ENCODE peak calls at places on chromosome 22, in four cellular contexts. One of them, this sample, is unnamed.

GRCh38 chr22:41770715-41771452 is 29.6 kb upstream of the CCDC134 start:
- DNase-seq in HL-60: no peak
- DNase-seq in heart left ventricle: no peak
- DNase-seq in cardiac muscle cell: no peak
- DNase-seq in this sample: no peak

GRCh38 chr22:17350292-17350691 is 19.0 kb upstream of the CECR2 start:
- DNase-seq in cardiac muscle cell: no peak
- DNase-seq in heart left ventricle: no peak
- DNase-seq in HL-60: no peak
- DNase-seq in this sample: no peak

GRCh38 chr22:36577019-36577418 is 48.1 kb upstream of the EIF3D start:
- DNase-seq in HL-60: no peak
- DNase-seq in cardiac muscle cell: no peak
- DNase-seq in heart left ventricle: no peak
- DNase-seq in this sample: no peak

GRCh38 chr22:34804588-34804987 is 261.4 kb upstream of the ISX start:
- DNase-seq in heart left ventricle: no peak
- DNase-seq in HL-60: no peak
- DNase-seq in cardiac muscle cell: peak; percentile 53
- DNase-seq in this sample: no peak

GRCh38 chr22:44597616-44598015 is 99.6 kb upstream of the RTL6 start:
- DNase-seq in heart left ventricle: no peak
- DNase-seq in HL-60: no peak
- DNase-seq in cardiac muscle cell: no peak
- DNase-seq in this sample: no peak

GRCh38 chr22:27597703-27598444 is 203.7 kb downstream of the MN1 start:
- DNase-seq in cardiac muscle cell: no peak
- DNase-seq in HL-60: no peak
- DNase-seq in heart left ventricle: no peak
- DNase-seq in this sample: no peak

GRCh38 chr22:33952776-33953175 is 32.5 kb upstream of the LARGE1 start:
- DNase-seq in cardiac muscle cell: no peak
- DNase-seq in heart left ventricle: no peak
- DNase-seq in HL-60: no peak
- DNase-seq in this sample: no peak

GRCh38 chr22:34105461-34106062 is 185.3 kb upstream of the LARGE1 start:
- DNase-seq in cardiac muscle cell: peak; percentile 69
- DNase-seq in HL-60: no peak
- DNase-seq in heart left ventricle: peak; percentile 62
- DNase-seq in this sample: no peak

GRCh38 chr22:23177197-23177596 is 3.1 kb upstream of the BCR start:
- DNase-seq in HL-60: no peak
- DNase-seq in heart left ventricle: no peak
- DNase-seq in cardiac muscle cell: no peak
- DNase-seq in this sample: no peak

GRCh38 chr22:25874327-25874726 is 132.3 kb downstream of the MYO18B start:
- DNase-seq in cardiac muscle cell: no peak
- DNase-seq in HL-60: no peak
- DNase-seq in heart left ventricle: no peak
- DNase-seq in this sample: no peak

GRCh38 chr22:50701428-50702154 is 29.0 kb downstream of the SHANK3 start:
- DNase-seq in cardiac muscle cell: no peak
- DNase-seq in heart left ventricle: peak; percentile 10
- DNase-seq in HL-60: no peak
- DNase-seq in this sample: no peak

GRCh38 chr22:30027169-30027568 is 53.1 kb upstream of the HORMAD2 start:
- DNase-seq in cardiac muscle cell: no peak
- DNase-seq in HL-60: no peak
- DNase-seq in heart left ventricle: no peak
- DNase-seq in this sample: no peak

GRCh38 chr22:49205401-49205800 is 622.3 kb downstream of the BRD1 start:
- DNase-seq in cardiac muscle cell: no peak
- DNase-seq in HL-60: no peak
- DNase-seq in heart left ventricle: no peak
- DNase-seq in this sample: peak; percentile 26

GRCh38 chr22:48939441-48940265 is 888.0 kb downstream of the BRD1 start:
- DNase-seq in cardiac muscle cell: no peak
- DNase-seq in HL-60: no peak
- DNase-seq in heart left ventricle: no peak
- DNase-seq in this sample: no peak

GRCh38 chr22:50730013-50730891 is 7.8 kb upstream of the ACR start:
- DNase-seq in heart left ventricle: no peak
- DNase-seq in cardiac muscle cell: no peak
- DNase-seq in HL-60: no peak
- DNase-seq in this sample: peak; percentile 41

GRCh38 chr22:34972498-34972897 is 93.5 kb upstream of the ISX start:
- DNase-seq in heart left ventricle: no peak
- DNase-seq in cardiac muscle cell: no peak
- DNase-seq in HL-60: no peak
- DNase-seq in this sample: no peak

GRCh38 chr22:49329636-49330035 is 498.0 kb downstream of the BRD1 start:
- DNase-seq in heart left ventricle: no peak
- DNase-seq in HL-60: no peak
- DNase-seq in cardiac muscle cell: no peak
- DNase-seq in this sample: no peak

GRCh38 chr22:50678651-50679521 is 6.3 kb downstream of the SHANK3 start:
- DNase-seq in cardiac muscle cell: no peak
- DNase-seq in heart left ventricle: no peak
- DNase-seq in HL-60: no peak
- DNase-seq in this sample: no peak

GRCh38 chr22:46320166-46320710 is 15.3 kb upstream of the TRMU start:
- DNase-seq in cardiac muscle cell: no peak
- DNase-seq in heart left ventricle: no peak
- DNase-seq in HL-60: no peak
- DNase-seq in this sample: no peak

GRCh38 chr22:41480397-41480735 is 11.4 kb downstream of the ACO2 start:
- DNase-seq in HL-60: no peak
- DNase-seq in heart left ventricle: no peak
- DNase-seq in cardiac muscle cell: no peak
- DNase-seq in this sample: no peak

GRCh38 chr22:49689858-49690257 is 137.8 kb downstream of the BRD1 start:
- DNase-seq in heart left ventricle: no peak
- DNase-seq in HL-60: no peak
- DNase-seq in cardiac muscle cell: no peak
- DNase-seq in this sample: no peak

GRCh38 chr22:48756146-48757111 is 1071.2 kb downstream of the BRD1 start:
- DNase-seq in cardiac muscle cell: no peak
- DNase-seq in HL-60: no peak
- DNase-seq in heart left ventricle: peak; percentile 14
- DNase-seq in this sample: no peak

GRCh38 chr22:41619979-41620645 is 731 bp downstream of the DESI1 start:
- DNase-seq in HL-60: no peak
- DNase-seq in cardiac muscle cell: peak; percentile 36
- DNase-seq in heart left ventricle: peak; percentile 41
- DNase-seq in this sample: no peak

GRCh38 chr22:30079952-30080533 is at the start of gene HORMAD2:
- DNase-seq in heart left ventricle: no peak
- DNase-seq in HL-60: no peak
- DNase-seq in cardiac muscle cell: peak; percentile 24
- DNase-seq in this sample: peak; percentile 54

GRCh38 chr22:26949193-26949592 is 291.8 kb downstream of the MIAT start:
- DNase-seq in heart left ventricle: no peak
- DNase-seq in cardiac muscle cell: peak; percentile 82
- DNase-seq in HL-60: peak; percentile 4
- DNase-seq in this sample: no peak

GRCh38 chr22:42462016-42462415 is 29.8 kb upstream of the NFAM1 start:
- DNase-seq in cardiac muscle cell: peak; percentile 36
- DNase-seq in HL-60: no peak
- DNase-seq in heart left ventricle: no peak
- DNase-seq in this sample: no peak

GRCh38 chr22:37021710-37022482 is 2.4 kb downstream of the MPST start:
- DNase-seq in HL-60: peak; percentile 70
- DNase-seq in heart left ventricle: peak; percentile 57
- DNase-seq in cardiac muscle cell: peak; percentile 59
- DNase-seq in this sample: no peak

GRCh38 chr22:35476341-35476740 is 64.3 kb upstream of the RASD2 start:
- DNase-seq in heart left ventricle: no peak
- DNase-seq in cardiac muscle cell: no peak
- DNase-seq in HL-60: no peak
- DNase-seq in this sample: no peak

GRCh38 chr22:31104869-31105268 is 2.5 kb downstream of the SELENOM start:
- DNase-seq in heart left ventricle: peak; percentile 53
- DNase-seq in cardiac muscle cell: no peak
- DNase-seq in HL-60: no peak
- DNase-seq in this sample: no peak
- TF ChIP-seq CTCF in heart left ventricle: peak; percentile 13
- TF ChIP-seq CTCF in cardiac muscle cell: peak; percentile 32
- TF ChIP-seq CTCF in HL-60: no peak
- TF ChIP-seq CTCF in this sample: no peak

GRCh38 chr22:38133331-38133730 is 22.8 kb upstream of the BAIAP2L2 start:
- DNase-seq in heart left ventricle: no peak
- DNase-seq in cardiac muscle cell: no peak
- DNase-seq in HL-60: no peak
- DNase-seq in this sample: no peak

GRCh38 chr22:38135133-38135706 is 24.7 kb upstream of the BAIAP2L2 start:
- DNase-seq in cardiac muscle cell: no peak
- DNase-seq in heart left ventricle: no peak
- DNase-seq in HL-60: peak; percentile 59
- DNase-seq in this sample: no peak

GRCh38 chr22:38138961-38139360 is 28.5 kb upstream of the BAIAP2L2 start:
- DNase-seq in cardiac muscle cell: no peak
- DNase-seq in HL-60: no peak
- DNase-seq in heart left ventricle: no peak
- DNase-seq in this sample: no peak

GRCh38 chr22:38137876-38138687 is 27.6 kb upstream of the BAIAP2L2 start:
- DNase-seq in cardiac muscle cell: no peak
- DNase-seq in HL-60: no peak
- DNase-seq in heart left ventricle: no peak
- DNase-seq in this sample: no peak

GRCh38 chr22:38136607-38137006 is 26.1 kb upstream of the BAIAP2L2 start:
- DNase-seq in cardiac muscle cell: no peak
- DNase-seq in heart left ventricle: no peak
- DNase-seq in HL-60: no peak
- DNase-seq in this sample: no peak
- TF ChIP-seq CTCF in cardiac muscle cell: no peak
- TF ChIP-seq CTCF in heart left ventricle: no peak
- TF ChIP-seq CTCF in HL-60: no peak
- TF ChIP-seq CTCF in this sample: no peak

DNA sequence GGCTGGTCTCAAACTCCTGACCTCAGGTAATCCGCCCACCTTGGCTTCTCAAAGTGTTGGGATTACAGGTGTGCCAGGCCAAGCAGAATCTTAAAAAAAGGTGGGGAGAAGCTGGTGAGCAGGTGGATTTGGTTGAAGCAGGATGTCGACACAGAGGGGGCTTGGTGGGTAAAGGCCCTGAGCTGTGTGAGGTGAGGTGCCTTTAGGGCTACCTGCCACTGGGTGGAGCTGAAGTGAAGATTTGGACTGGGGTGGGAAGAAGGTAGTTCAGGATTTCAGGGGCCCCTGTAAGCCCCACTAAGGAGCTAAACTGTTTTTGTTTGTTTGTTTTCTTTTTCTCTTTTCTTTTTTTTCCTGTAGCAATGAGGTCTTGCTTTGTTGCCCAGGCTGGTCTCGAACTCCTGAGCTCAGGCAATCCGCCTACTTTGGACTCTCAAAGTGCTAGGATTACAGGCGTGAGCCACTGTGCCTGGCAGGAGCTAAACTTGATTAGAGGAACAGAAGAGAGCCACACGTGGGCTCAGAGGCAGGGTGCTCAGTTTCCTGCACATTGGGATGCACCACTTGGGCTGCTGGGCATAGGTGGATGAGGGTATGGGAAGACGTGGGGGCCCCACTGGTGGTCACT is 6.0 kb downstream of the P2RX6 start:
- DNase-seq in heart left ventricle: no peak
- DNase-seq in cardiac muscle cell: peak; percentile 29
- DNase-seq in HL-60: no peak
- DNase-seq in this sample: peak; percentile 42
- TF ChIP-seq CTCF in heart left ventricle: peak; percentile 7
- TF ChIP-seq CTCF in cardiac muscle cell: peak; percentile 51
- TF ChIP-seq CTCF in HL-60: peak; percentile 31
- TF ChIP-seq CTCF in this sample: peak; percentile 32

GRCh38 chr22:19554834-19555404 is 30.7 kb upstream of the CLDN5 start:
- DNase-seq in cardiac muscle cell: peak; percentile 19
- DNase-seq in heart left ventricle: no peak
- DNase-seq in HL-60: no peak
- DNase-seq in this sample: no peak
- TF ChIP-seq CTCF in cardiac muscle cell: peak; percentile 9
- TF ChIP-seq CTCF in heart left ventricle: no peak
- TF ChIP-seq CTCF in HL-60: no peak
- TF ChIP-seq CTCF in this sample: no peak